ENCODE peak calls at places on chromosomes 16 and 17, in seven cellular contexts. H, M, Z, Y, A, E and W are unnamed samples.

GRCh38 chr16:29784901-29785500 is 5.5 kb upstream of the KIF22 start:
- DNase-seq in Z (peak), E (peak), M (peak), Y (peak), H (peak), A (peak), W (no peak)

GRCh38 chr17:71427801-71428200 is 693.0 kb upstream of the SOX9 start:
- DNase-seq in H (no peak), Y (no peak), A (no peak), Z (no peak), E (no peak), M (no peak), W (no peak)

GRCh38 chr16:73172621-73173312 is 124.8 kb upstream of the ZFHX3 start:
- DNase-seq in A (peak), H (peak), Y (peak), M (no peak), Z (peak), E (peak), W (no peak)

GRCh38 chr16:48536600-48537200 is 73.3 kb downstream of the N4BP1 start:
- DNase-seq in H (no peak), Y (no peak), Z (no peak), M (no peak), A (peak), E (no peak), W (no peak)

GRCh38 chr16:31301708-31302400 is 42.1 kb downstream of the ITGAM start:
- DNase-seq in Y (peak), A (no peak), E (no peak), H (no peak), Z (no peak), M (no peak), W (no peak)

GRCh38 chr17:6755281-6755680 is 565 bp upstream of the XAF1 start:
- DNase-seq in A (peak), Z (no peak), E (peak), H (no peak), Y (peak), M (no peak), W (no peak)

GRCh38 chr16:3954411-3954921 is 74.0 kb upstream of the CREBBP start:
- DNase-seq in M (no peak), Z (no peak), Y (no peak), H (peak), A (peak), E (no peak), W (no peak)

GRCh38 chr16:57483725-57484514 is 2.4 kb downstream of the DOK4 start:
- DNase-seq in Y (no peak), A (peak), Z (peak), H (no peak), M (no peak), E (no peak), W (no peak)

GRCh38 chr17:79612468-79613194 is 1.8 kb upstream of the RBFOX3 start:
- DNase-seq in E (peak), H (peak), M (no peak), A (no peak), Y (peak), Z (peak), W (no peak)

GRCh38 chr17:35766489-35766877 is 5.8 kb downstream of the C17orf50 start:
- DNase-seq in Y (no peak), M (no peak), A (no peak), H (no peak), E (no peak), Z (no peak), W (no peak)

GRCh38 chr16:75039941-75040340 is 41.1 kb downstream of the ZNRF1 start:
- DNase-seq in E (no peak), A (no peak), M (no peak), H (no peak), Y (no peak), Z (no peak), W (no peak)

GRCh38 chr16:85258616-85259015 is 146.3 kb upstream of the CIBAR2 start:
- DNase-seq in Y (peak), M (no peak), Z (no peak), H (no peak), A (no peak), E (no peak), W (no peak)

GRCh38 chr17:74733365-74734122 is 3.5 kb upstream of the RAB37 start:
- DNase-seq in E (no peak), M (no peak), H (no peak), Y (no peak), A (no peak), Z (no peak), W (no peak)

GRCh38 chr16:25390761-25391160 is 133.1 kb upstream of the ZKSCAN2 start:
- DNase-seq in M (no peak), E (no peak), Z (no peak), H (no peak), Y (no peak), A (no peak), W (no peak)

GRCh38 chr17:2085648-2085949 is 30.7 kb downstream of the HIC1 start:
- DNase-seq in E (peak), A (peak), M (no peak), H (peak), Y (no peak), Z (no peak), W (no peak)

GRCh38 chr17:48910370-48910769 is 2.2 kb downstream of the UBE2Z start:
- DNase-seq in H (no peak), M (no peak), E (no peak), Y (no peak), A (no peak), Z (no peak), W (no peak)

GRCh38 chr17:48907713-48908046 is 527 bp upstream of the UBE2Z start:
- DNase-seq in E (no peak), H (peak), M (no peak), Y (no peak), A (no peak), Z (no peak), W (no peak)

GRCh38 chr17:48908853-48909394 is 717 bp downstream of the UBE2Z start:
- DNase-seq in Z (peak), A (peak), E (peak), Y (peak), H (peak), M (peak), W (no peak)

GRCh38 chr17:48908047-48908843 is at the start of gene UBE2Z:
- DNase-seq in M (peak), Z (peak), E (peak), A (peak), Y (peak), H (peak), W (peak)

DNA sequence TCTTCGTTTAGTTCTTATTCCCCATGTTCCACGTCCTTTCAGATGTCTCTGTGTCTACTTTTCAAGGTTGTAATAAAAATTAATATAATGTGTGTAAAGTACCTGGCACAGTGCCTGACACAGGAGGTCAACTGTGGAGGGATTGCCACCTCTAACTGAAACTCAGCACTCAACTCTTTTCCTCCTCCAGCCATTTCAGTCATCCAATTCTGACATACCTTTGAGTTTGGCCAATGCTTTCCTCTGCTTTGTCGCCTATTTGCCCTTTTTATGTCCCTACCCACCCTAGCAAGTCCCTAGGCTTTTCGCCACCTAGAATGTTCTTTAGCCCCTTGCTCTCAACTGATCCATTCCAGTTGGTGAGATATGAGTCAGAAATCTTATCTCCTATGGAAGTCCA is 1.6 kb downstream of the UBE2Z start:
- DNase-seq in H (peak), E (no peak), A (no peak), Y (no peak), M (no peak), Z (no peak), W (no peak)
- H3K27ac ChIP-seq in H (no peak), E (no peak), A (peak), Y (no peak), M (peak), Z (peak), W (peak)

DNA sequence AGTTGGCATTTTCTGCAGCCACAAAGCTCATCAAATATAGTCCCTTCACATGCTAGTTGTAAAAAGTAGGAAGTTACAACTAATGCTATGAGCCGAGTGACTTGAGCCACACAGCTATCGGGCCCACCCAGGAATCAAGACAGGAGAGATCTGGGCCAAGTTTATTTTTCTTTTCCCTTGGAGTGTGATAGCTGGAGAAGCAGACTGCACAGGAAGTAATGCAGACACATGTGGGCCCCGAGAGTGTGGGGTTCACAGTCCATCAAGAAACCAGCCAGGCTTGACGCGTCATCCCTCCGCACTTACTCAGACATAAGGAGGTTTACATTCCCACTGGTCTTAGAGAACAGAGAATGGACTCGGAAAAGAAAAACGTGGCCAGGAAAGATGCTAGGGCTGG is 403.1 kb upstream of the CDH11 start:
- DNase-seq in Y (no peak), H (peak), A (no peak), M (no peak), Z (no peak), E (no peak), W (no peak)
- H3K27ac ChIP-seq in Y (no peak), H (no peak), A (no peak), M (no peak), Z (no peak), E (no peak), W (no peak)

GRCh38 chr17:40542562-40543411 is 22.5 kb downstream of the CCR7 start:
- DNase-seq in H (peak), E (peak), Y (no peak), A (peak), Z (peak), M (no peak), W (no peak)
- H3K27ac ChIP-seq in H (peak), E (peak), Y (no peak), A (peak), Z (peak), M (no peak), W (peak)

DNA sequence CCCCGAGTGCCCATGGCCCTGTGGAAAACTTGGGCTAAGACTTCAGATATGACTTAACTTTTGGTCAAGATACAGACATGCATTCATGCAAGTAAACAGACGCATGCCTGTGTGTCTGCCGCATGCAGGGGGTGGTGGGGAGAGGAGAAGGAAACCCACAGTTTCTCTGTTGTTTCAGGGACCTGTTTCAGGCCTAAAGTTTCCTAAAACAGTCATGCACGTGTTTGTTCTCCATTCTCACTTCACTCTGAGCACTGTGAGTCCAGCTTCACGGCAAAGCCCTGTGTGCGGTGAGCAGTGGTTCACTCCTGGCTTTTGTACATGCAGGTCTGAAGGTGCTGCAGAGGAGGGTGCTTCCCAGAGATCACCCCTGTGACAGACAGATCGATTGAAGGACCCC is 158.7 kb downstream of the FOXL1 start:
- DNase-seq in E (no peak), H (no peak), M (no peak), Y (no peak), Z (no peak), A (peak), W (no peak)
- H3K27ac ChIP-seq in E (no peak), H (no peak), M (no peak), Y (no peak), Z (no peak), A (no peak), W (no peak)